ENCODE peak calls at places on chromosomes 13 and 19, in four cellular contexts. U, X, G and T are unnamed samples.

GRCh38 chr13:44884076-44884729 is 105.1 kb downstream of the NUFIP1 start:
- DNase-seq in U (peak; percentile 55), G (no peak), X (no peak), T (no peak)

GRCh38 chr19:16627194-16627927 is 643 bp downstream of the MED26 start:
- DNase-seq in X (no peak), U (no peak), G (no peak), T (no peak)

GRCh38 chr19:44753932-44754742 is 5.6 kb downstream of the BCL3 start:
- DNase-seq in G (peak; percentile 80), X (no peak), U (peak; percentile 76), T (peak; percentile 63)

GRCh38 chr13:52711277-52711676 is 28.3 kb downstream of the CNMD start:
- DNase-seq in X (no peak), G (no peak), U (no peak), T (no peak)

GRCh38 chr19:10505583-10506229 is 2.5 kb upstream of the KEAP1 start:
- DNase-seq in G (peak; percentile 89), U (peak; percentile 62), X (peak; percentile 57), T (no peak)

GRCh38 chr13:27054760-27055159 is 116.9 kb downstream of the USP12 start:
- DNase-seq in X (no peak), U (no peak), G (no peak), T (no peak)

GRCh38 chr19:6793973-6794372 is 21.5 kb downstream of the VAV1 start:
- DNase-seq in U (no peak), G (no peak), X (no peak), T (no peak)

GRCh38 chr13:76331948-76332712 is 554.1 kb downstream of the KCTD12 start:
- DNase-seq in G (no peak), U (no peak), X (no peak), T (no peak)

GRCh38 chr19:18894254-18895037 is 1.5 kb downstream of the CERS1 start:
- DNase-seq in U (no peak), X (no peak), G (no peak), T (no peak)

GRCh38 chr19:45952691-45953505 is 20.8 kb downstream of the NOVA2 start:
- DNase-seq in U (peak; percentile 32), X (no peak), G (peak; percentile 39), T (no peak)

GRCh38 chr13:34931572-34931971 is 10.5 kb upstream of the NBEA start:
- DNase-seq in G (no peak), U (no peak), X (no peak), T (no peak)

GRCh38 chr13:67117010-67117550 is 113.1 kb downstream of the PCDH9 start:
- DNase-seq in X (no peak), U (no peak), G (no peak), T (no peak)

GRCh38 chr13:99282264-99283231 is 24.4 kb upstream of the GPR18 start:
- DNase-seq in U (no peak), X (no peak), G (no peak), T (no peak)

GRCh38 chr19:47644743-47645499 is 36.0 kb downstream of the BICRA start:
- DNase-seq in G (no peak), U (peak; percentile 86), X (no peak), T (no peak)

GRCh38 chr13:95118541-95119324 is 182.5 kb downstream of the ABCC4 start:
- DNase-seq in U (no peak), G (no peak), X (no peak), T (no peak)

GRCh38 chr13:40779796-40780285 is 8.9 kb upstream of the MRPS31 start:
- DNase-seq in G (no peak), X (no peak), U (peak; percentile 42), T (no peak)

GRCh38 chr19:36028313-36029041 is 4.2 kb downstream of the CLIP3 start:
- DNase-seq in G (no peak), U (no peak), X (no peak), T (no peak)

GRCh38 chr19:13010038-13010991 is 15.0 kb downstream of the NFIX start:
- DNase-seq in U (no peak), G (no peak), X (no peak), T (no peak)

GRCh38 chr13:102318233-102318632 is 83.6 kb downstream of the FGF14 start:
- DNase-seq in G (no peak), U (no peak), X (no peak), T (no peak)

GRCh38 chr19:23420824-23421223 is 25.6 kb upstream of the ZNF91 start:
- DNase-seq in G (no peak), U (no peak), X (no peak), T (no peak)

GRCh38 chr13:113846639-113847318 is 17.1 kb downstream of the GAS6 start:
- DNase-seq in U (no peak), X (no peak), G (no peak), T (no peak)

GRCh38 chr13:80297503-80297902 is 43.4 kb downstream of the SPRY2 start:
- DNase-seq in G (no peak), X (no peak), U (no peak), T (no peak)

GRCh38 chr13:45328661-45329105 is 12.3 kb downstream of the TPT1 start:
- DNase-seq in G (no peak), U (no peak), X (no peak), T (no peak)

GRCh38 chr19:15320118-15320517 is 12.2 kb downstream of the BRD4 start:
- DNase-seq in U (no peak), G (no peak), X (no peak), T (no peak)

GRCh38 chr13:38350114-38350617 is 515 bp downstream of the UFM1 start:
- DNase-seq in X (no peak), U (peak; percentile 72), G (peak; percentile 26), T (no peak)

GRCh38 chr19:51441410-51442390 is 16.6 kb downstream of the SIGLEC8 start:
- DNase-seq in G (peak; percentile 82), X (peak; percentile 76), U (peak; percentile 18), T (peak; percentile 46)

GRCh38 chr13:20702530-20702929 is 969 bp upstream of the IL17D start:
- DNase-seq in G (no peak), X (no peak), U (no peak), T (no peak)

GRCh38 chr19:18191640-18192062 is 1.4 kb upstream of the MPV17L2 start:
- DNase-seq in G (no peak), U (no peak), X (no peak), T (no peak)

GRCh38 chr19:54418030-54418929 is 3.0 kb downstream of the TTYH1 start:
- DNase-seq in G (no peak), X (no peak), U (peak; percentile 26), T (no peak)

GRCh38 chr19:39870171-39870971 is 24.2 kb upstream of the FBL start:
- DNase-seq in U (no peak), X (no peak), G (no peak), T (no peak)

GRCh38 chr19:1852294-1852646 is 4.0 kb upstream of the REXO1 start:
- DNase-seq in U (no peak), G (no peak), X (no peak), T (no peak)

GRCh38 chr19:11265785-11266236 is 3.5 kb upstream of the DOCK6 start:
- DNase-seq in G (no peak), U (peak; percentile 46), X (no peak), T (no peak)

GRCh38 chr13:19606152-19606551 is 27.3 kb upstream of the MPHOSPH8 start:
- DNase-seq in U (peak; percentile 62), X (no peak), G (no peak), T (no peak)